ENCODE peak calls at places on chromosomes 4 and X, in four cellular contexts. S is left ventricle myocardium inferior, P is astrocyte, T is heart right ventricle. M is an unnamed sample.

GRCh38 chr4:41120297-41121217 is 93.8 kb downstream of the APBB2 start:
- DNase-seq in S (peak; percentile 39), P (peak; percentile 48), T (no peak), M (no peak)

GRCh38 chr4:94909645-94910044 is 151.9 kb downstream of the BMPR1B start:
- DNase-seq in S (no peak), P (peak; percentile 40), T (no peak), M (no peak)

GRCh38 chr4:186260117-186260503 is 5.9 kb upstream of the F11 start:
- DNase-seq in S (no peak), P (no peak), T (no peak), M (no peak)

GRCh38 chrX:150688911-150689451 is 4.2 kb upstream of the MTMR1 start:
- DNase-seq in S (no peak), P (peak; percentile 94), T (no peak), M (peak; percentile 78)

GRCh38 chr4:128823025-128823661 is 13.6 kb downstream of the JADE1 start:
- DNase-seq in S (no peak), P (peak; percentile 96), T (no peak), M (peak; percentile 94)

GRCh38 chr4:88526221-88526815 is 2.7 kb upstream of the PYURF start:
- DNase-seq in S (no peak), P (no peak), T (no peak), M (no peak)

GRCh38 chr4:54268151-54268550 is 39.1 kb downstream of the PDGFRA start:
- DNase-seq in S (no peak), P (peak; percentile 19), T (no peak), M (no peak)

GRCh38 chrX:47523713-47524166 is 37.3 kb upstream of the ARAF start:
- DNase-seq in S (no peak), P (no peak), T (no peak), M (no peak)

GRCh38 chrX:150363561-150364346 is 637 bp downstream of the MAMLD1 start:
- DNase-seq in S (peak; percentile 19), P (no peak), T (peak; percentile 6), M (no peak)

GRCh38 chrX:140132937-140133336 is 167.6 kb upstream of the CXorf66 start:
- DNase-seq in S (no peak), P (peak; percentile 18), T (no peak), M (no peak)

GRCh38 chr4:42654606-42655005 is 2.3 kb downstream of the ATP8A1 start:
- DNase-seq in S (no peak), P (peak; percentile 76), T (no peak), M (peak; percentile 4)
- H3K4me3 ChIP-seq in S (peak overlapping the region; percentile 78), P (no peak overlapping the region), T (no peak overlapping the region), M (no peak overlapping the region)

GRCh38 chr4:7683126-7683703 is 248.5 kb upstream of the PSAPL1 start:
- DNase-seq in S (no peak), P (no peak), T (no peak), M (no peak)

GRCh38 chr4:7684294-7684693 is 249.6 kb upstream of the PSAPL1 start:
- DNase-seq in S (no peak), P (no peak), T (no peak), M (no peak)

GRCh38 chr4:7687006-7687405 is 252.3 kb upstream of the PSAPL1 start:
- DNase-seq in S (no peak), P (no peak), T (no peak), M (no peak)

GRCh38 chr4:7687796-7688195 is 251.9 kb downstream of the AFAP1 start:
- DNase-seq in S (no peak), P (no peak), T (no peak), M (no peak)

DNA sequence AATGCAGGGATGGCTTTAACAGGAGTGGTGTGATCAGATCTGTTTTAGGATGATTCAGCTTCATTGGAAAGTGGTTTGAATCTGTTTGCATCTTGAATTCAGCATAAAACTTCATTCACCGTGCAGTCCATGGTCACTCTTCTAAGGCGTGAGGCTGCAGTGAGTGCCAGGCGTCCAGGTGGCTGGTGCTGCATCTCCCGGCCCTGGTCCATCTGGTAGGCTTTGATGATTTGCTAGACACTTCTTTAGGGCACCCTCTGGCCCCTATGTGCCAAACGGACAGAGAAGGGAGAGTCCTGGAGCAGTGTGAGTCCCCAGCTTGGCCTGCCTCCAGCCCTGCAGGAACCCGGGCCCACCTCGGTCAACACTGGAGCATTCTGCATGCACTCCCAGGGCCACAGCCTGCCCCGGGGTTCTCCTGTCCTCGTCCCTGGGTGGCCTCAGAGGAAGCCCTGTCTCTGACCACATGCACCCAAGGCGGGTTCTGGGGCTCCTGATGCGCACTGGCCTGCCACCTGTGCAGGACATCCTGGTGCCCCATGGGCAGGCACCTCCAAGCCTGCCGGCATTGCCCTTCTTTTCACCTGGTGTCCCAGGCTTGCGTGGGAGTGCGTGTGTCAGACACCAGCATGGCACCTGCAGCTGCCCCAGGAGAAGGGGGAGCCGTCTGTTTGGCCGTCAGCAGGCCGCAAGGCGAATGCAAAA is 251.6 kb upstream of the PSAPL1 start:
- DNase-seq in S (no peak), P (no peak), T (no peak), M (no peak)
- H3K27me3 ChIP-seq in S (peaks cover 28% of the 10 kb centered on the region), P (no peaks in the 10 kb centered on the region), T (no peaks in the 10 kb centered on the region), M (peaks cover 3% of the 10 kb centered on the region)

GRCh38 chrX:10882484-10882883 is 228.6 kb upstream of the HCCS start:
- DNase-seq in S (no peak), P (no peak), T (no peak), M (no peak)

GRCh38 chrX:10884246-10884645 is 226.9 kb upstream of the HCCS start:
- DNase-seq in S (no peak), P (no peak), T (no peak), M (no peak)
- H3K4me3 ChIP-seq in S (no peak overlapping the region), P (no peak overlapping the region), T (no peak overlapping the region), M (no peak overlapping the region)

GRCh38 chr4:187883049-187883448 is 112.5 kb upstream of the ZFP42 start:
- DNase-seq in S (no peak), P (no peak), T (no peak), M (no peak)

GRCh38 chr4:187883836-187884235 is 111.7 kb upstream of the ZFP42 start:
- DNase-seq in S (no peak), P (no peak), T (no peak), M (no peak)

GRCh38 chr4:187893418-187893817 is 102.2 kb upstream of the ZFP42 start:
- DNase-seq in S (no peak), P (no peak), T (no peak), M (no peak)

DNA sequence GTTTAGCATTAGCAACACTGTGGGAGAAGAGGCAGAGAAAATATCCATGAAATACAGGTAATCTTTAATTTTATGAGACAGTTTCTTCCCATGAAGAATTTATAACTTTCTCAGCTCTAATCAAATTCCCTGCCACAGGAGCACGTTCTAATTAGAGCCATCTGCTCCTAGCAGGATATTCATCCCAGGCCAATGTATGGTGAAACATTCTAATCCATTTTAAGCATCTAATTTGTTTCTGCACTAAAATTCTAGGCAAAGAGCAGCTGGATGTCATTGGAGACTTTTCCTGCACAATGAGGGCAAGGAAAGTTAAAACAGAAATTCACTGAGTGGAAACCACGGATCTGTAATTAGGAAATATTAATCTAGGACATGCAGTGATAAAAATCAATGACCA is 107.7 kb upstream of the ZFP42 start:
- DNase-seq in S (no peak), P (no peak), T (no peak), M (no peak)
- H3K27me3 ChIP-seq in S (no peaks in the 10 kb centered on the region), P (no peaks in the 10 kb centered on the region), T (no peaks in the 10 kb centered on the region), M (no peaks in the 10 kb centered on the region)

DNA sequence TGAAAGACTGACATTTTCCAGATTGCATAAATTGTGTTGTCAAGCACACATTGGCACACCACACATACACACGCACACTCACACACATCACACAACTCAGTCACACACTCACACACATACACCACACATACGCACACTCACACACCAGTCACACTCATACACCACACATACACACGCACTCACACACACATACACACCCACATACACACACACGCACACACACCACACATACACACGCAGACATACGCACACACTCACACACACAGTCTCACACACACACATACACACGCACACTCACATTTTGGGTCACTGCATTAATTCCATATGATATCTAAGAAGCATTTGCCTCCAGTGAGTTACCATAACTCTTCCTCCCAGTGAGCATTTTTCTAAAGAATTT is 578.3 kb upstream of the FRG1 start:
- DNase-seq in S (no peak), P (no peak), T (no peak), M (no peak)
- H3K4me3 ChIP-seq in S (no peak overlapping the region), P (no peak overlapping the region), T (no peak overlapping the region), M (no peak overlapping the region)